ENCODE peak calls at places on chromosomes 6 and 20, in six cellular contexts. U is non-pigmented ciliary epithelial cell; F is CD4-positive, alpha-beta T cell; O is pons; Y is HFF-Myc; W is left colon. M is an unnamed sample.

GRCh38 chr6:90663106-90663505 is 76.2 kb upstream of the MAP3K7 start:
- DNase-seq in U (no peak), F (no peak), O (no peak), Y (no peak), W (no peak), M (no peak)

GRCh38 chr6:85404497-85405174 is 45.2 kb upstream of the NT5E start:
- DNase-seq in U (peak), F (no peak), O (no peak), Y (peak), W (peak), M (peak)

GRCh38 chr6:111573118-111573883 is 32.4 kb downstream of the TRAF3IP2 start:
- DNase-seq in U (no peak), F (no peak), O (peak), Y (peak), W (no peak), M (no peak)

GRCh38 chr20:61754976-61755778 is 310.5 kb downstream of the TAF4 start:
- DNase-seq in U (no peak), F (no peak), O (no peak), Y (no peak), W (no peak), M (no peak)

GRCh38 chr20:35215066-35215956 is 11.2 kb upstream of the MMP24 start:
- DNase-seq in U (peak), F (no peak), O (no peak), Y (no peak), W (no peak), M (no peak)

GRCh38 chr6:140252099-140252498 is 877.7 kb upstream of the CITED2 start:
- DNase-seq in U (no peak), F (no peak), O (no peak), Y (no peak), W (no peak), M (no peak)

GRCh38 chr20:58717278-58718091 is 24.9 kb downstream of the NPEPL1 start:
- DNase-seq in U (no peak), F (no peak), O (no peak), Y (no peak), W (peak), M (peak)

GRCh38 chr6:7535498-7535897 is 6.0 kb upstream of the DSP start:
- DNase-seq in U (peak), F (no peak), O (no peak), Y (no peak), W (no peak), M (no peak)

GRCh38 chr6:15184441-15184861 is 61.4 kb upstream of the JARID2 start:
- DNase-seq in U (no peak), F (peak), O (no peak), Y (no peak), W (no peak), M (no peak)

GRCh38 chr6:98843274-98844243 is 9.2 kb downstream of the POU3F2 start:
- DNase-seq in U (no peak), F (no peak), O (peak), Y (no peak), W (no peak), M (no peak)

GRCh38 chr20:37475258-37475657 is 45.8 kb upstream of the NNAT start:
- DNase-seq in U (no peak), F (no peak), O (no peak), Y (no peak), W (no peak), M (no peak)

GRCh38 chr20:36717657-36718056 is 28.2 kb downstream of the NDRG3 start:
- DNase-seq in U (no peak), F (no peak), O (peak), Y (no peak), W (no peak), M (no peak)

GRCh38 chr6:132598473-132598872 is 8.9 kb upstream of the TAAR5 start:
- DNase-seq in U (no peak), F (no peak), O (no peak), Y (no peak), W (no peak), M (no peak)

GRCh38 chr6:29628419-29629281 is 4.3 kb downstream of the GABBR1 start:
- DNase-seq in U (no peak), F (peak), O (peak), Y (peak), W (peak), M (peak)

GRCh38 chr6:85660181-85660611 is 17.5 kb upstream of the SYNCRIP start:
- DNase-seq in U (peak), F (no peak), O (no peak), Y (peak), W (no peak), M (no peak)

GRCh38 chr20:32945710-32946221 is 58.5 kb downstream of the SUN5 start:
- DNase-seq in U (peak), F (no peak), O (peak), Y (no peak), W (no peak), M (no peak)

GRCh38 chr6:157266274-157267101 is 56.8 kb downstream of the TMEM242 start:
- DNase-seq in U (no peak), F (no peak), O (no peak), Y (no peak), W (no peak), M (no peak)

GRCh38 chr6:154448448-154449096 is 61.9 kb downstream of the CNKSR3 start:
- DNase-seq in U (no peak), F (no peak), O (peak), Y (peak), W (peak), M (no peak)

GRCh38 chr6:151690303-151690702 is 117.2 kb upstream of the ESR1 start:
- DNase-seq in U (no peak), F (no peak), O (peak), Y (no peak), W (no peak), M (no peak)

GRCh38 chr6:73523434-73524123 is 2.7 kb upstream of the EEF1A1 start:
- DNase-seq in U (no peak), F (peak), O (peak), Y (no peak), W (peak), M (peak)

GRCh38 chr6:18330548-18331066 is 56.5 kb upstream of the RNF144B start:
- DNase-seq in U (no peak), F (no peak), O (peak), Y (no peak), W (no peak), M (no peak)

GRCh38 chr6:156595481-156595880 is 181.7 kb upstream of the ARID1B start:
- DNase-seq in U (no peak), F (no peak), O (no peak), Y (no peak), W (no peak), M (no peak)

GRCh38 chr6:150783818-150784217 is 81.7 kb upstream of the MTHFD1L start:
- DNase-seq in U (no peak), F (no peak), O (no peak), Y (no peak), W (no peak), M (no peak)

GRCh38 chr6:14671261-14671681 is 553.7 kb downstream of the CD83 start:
- DNase-seq in U (peak), F (no peak), O (no peak), Y (no peak), W (no peak), M (peak)